ENCODE peak calls at places on chromosomes 2 and 18, in six cellular contexts. W, E, S, C, Q and F are unnamed samples.
A peak's percentile ranks its signal among the peaks of the same experiment; 100 is the strongest.

GRCh38 chr2:86224645-86225355 is 25.5 kb downstream of the MRPL35 start:
- DNase-seq in E (no peak), W (no peak), C (peak; percentile 33), S (no peak), Q (no peak), F (no peak)

GRCh38 chr2:18436408-18437077 is 123.9 kb downstream of the RDH14 start:
- DNase-seq in Q (no peak), S (no peak), W (no peak), C (no peak), E (no peak), F (no peak)

GRCh38 chr2:39796130-39796529 is 17.1 kb upstream of the THUMPD2 start:
- DNase-seq in Q (no peak), W (no peak), E (no peak), C (no peak), S (no peak), F (no peak)

GRCh38 chr18:9994701-9995100 is 80.9 kb downstream of the VAPA start:
- DNase-seq in W (no peak), C (no peak), S (peak; percentile 20), E (no peak), Q (no peak), F (no peak)

GRCh38 chr2:42976400-42976799 is 184.0 kb upstream of the HAAO start:
- DNase-seq in W (no peak), E (no peak), C (no peak), S (no peak), Q (no peak), F (no peak)

GRCh38 chr2:46252891-46253659 is 44.1 kb upstream of the EPAS1 start:
- DNase-seq in Q (no peak), E (no peak), W (no peak), C (no peak), S (no peak), F (no peak)

GRCh38 chr18:6683112-6683876 is 46.2 kb upstream of the ARHGAP28 start:
- DNase-seq in Q (no peak), C (no peak), S (peak; percentile 47), E (no peak), W (no peak), F (no peak)

GRCh38 chr2:121237980-121238665 is 46.9 kb downstream of the TFCP2L1 start:
- DNase-seq in Q (no peak), C (no peak), W (peak; percentile 61), S (no peak), E (no peak), F (no peak)

GRCh38 chr18:9522952-9523351 is 47.6 kb downstream of the RALBP1 start:
- DNase-seq in W (no peak), S (no peak), Q (no peak), C (no peak), E (no peak), F (no peak)

GRCh38 chr18:77250926-77251729 is 1.5 kb downstream of the GALR1 start:
- DNase-seq in S (no peak), E (peak; percentile 54), C (no peak), W (peak; percentile 65), Q (peak; percentile 30), F (no peak)

GRCh38 chr18:68414407-68414806 is 300.5 kb downstream of the TMX3 start:
- DNase-seq in S (no peak), E (no peak), W (no peak), C (no peak), Q (no peak), F (no peak)

GRCh38 chr2:69177063-69177771 is 164.2 kb downstream of the ANTXR1 start:
- DNase-seq in W (peak; percentile 72), S (peak; percentile 63), Q (no peak), C (peak; percentile 72), E (no peak), F (no peak)

GRCh38 chr2:217064234-217065103 is 204.6 kb upstream of the TNP1 start:
- DNase-seq in S (no peak), Q (no peak), W (no peak), C (no peak), E (no peak), F (no peak)

GRCh38 chr18:57561728-57562423 is 24.6 kb downstream of the FECH start:
- DNase-seq in W (no peak), Q (peak; percentile 35), E (no peak), S (no peak), C (no peak), F (peak; percentile 45)

DNA sequence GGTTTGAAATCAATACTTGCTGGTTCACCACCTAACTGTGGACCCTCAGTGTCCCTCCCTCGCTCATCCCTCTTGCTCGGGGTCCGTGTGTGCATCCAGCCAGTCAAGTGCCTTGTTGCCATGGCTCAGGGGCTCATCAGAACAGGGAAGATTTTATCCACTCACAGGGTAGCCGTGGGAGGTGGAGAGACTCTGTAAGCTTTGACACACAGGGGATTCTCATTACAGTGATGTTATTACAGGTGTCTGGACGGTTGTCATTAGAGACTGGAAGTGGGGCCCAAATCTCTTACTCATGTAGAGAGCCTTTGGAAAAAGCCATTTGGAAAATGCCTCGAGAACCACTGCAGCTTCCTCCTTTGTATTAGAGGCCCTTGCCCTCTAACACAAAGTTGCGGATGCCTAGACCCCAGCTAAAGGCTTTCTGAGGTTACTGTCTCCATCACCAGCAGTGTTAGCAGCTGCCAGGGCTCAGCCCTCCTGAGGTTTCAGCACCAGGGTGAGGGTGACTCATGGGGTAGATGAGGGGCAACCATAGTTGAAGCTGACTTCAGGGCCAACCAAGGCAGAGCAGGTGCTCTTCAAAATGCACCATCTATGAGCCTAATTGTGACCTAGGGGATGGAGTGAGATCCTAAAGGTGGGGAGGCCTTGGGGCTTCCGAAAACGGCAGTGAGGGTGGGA is 195.6 kb downstream of the CLIP4 start:
- DNase-seq in S (no peak), C (no peak), E (no peak), W (no peak), Q (no peak), F (no peak)
- TF ChIP-seq CTCF in S (no peak), C (no peak), E (no peak), W (no peak), Q (no peak), F (no peak)

DNA sequence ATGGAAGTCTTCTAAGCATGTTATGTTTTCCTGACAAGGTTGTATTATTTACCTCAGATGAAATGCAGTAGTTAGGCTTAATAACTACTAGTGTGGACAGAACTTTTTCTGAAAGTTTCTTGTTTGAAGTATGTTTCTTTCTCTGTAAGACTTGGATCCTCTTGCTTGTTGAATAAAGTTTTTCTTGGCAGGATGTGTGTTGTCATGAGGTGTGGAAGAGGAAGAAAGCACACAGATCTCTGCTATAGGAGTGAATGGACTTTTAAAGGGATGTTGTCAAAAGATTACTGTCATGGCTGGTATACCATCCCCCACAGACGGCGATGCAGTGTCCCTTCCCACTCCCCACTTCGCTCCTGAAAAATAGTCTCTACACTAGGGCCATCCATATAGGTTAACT is 2.6 kb downstream of the CAB39 start:
- DNase-seq in C (no peak), Q (no peak), W (no peak), S (no peak), E (no peak), F (no peak)
- TF ChIP-seq CTCF in C (no peak), Q (no peak), W (no peak), S (no peak), E (no peak), F (no peak)

DNA sequence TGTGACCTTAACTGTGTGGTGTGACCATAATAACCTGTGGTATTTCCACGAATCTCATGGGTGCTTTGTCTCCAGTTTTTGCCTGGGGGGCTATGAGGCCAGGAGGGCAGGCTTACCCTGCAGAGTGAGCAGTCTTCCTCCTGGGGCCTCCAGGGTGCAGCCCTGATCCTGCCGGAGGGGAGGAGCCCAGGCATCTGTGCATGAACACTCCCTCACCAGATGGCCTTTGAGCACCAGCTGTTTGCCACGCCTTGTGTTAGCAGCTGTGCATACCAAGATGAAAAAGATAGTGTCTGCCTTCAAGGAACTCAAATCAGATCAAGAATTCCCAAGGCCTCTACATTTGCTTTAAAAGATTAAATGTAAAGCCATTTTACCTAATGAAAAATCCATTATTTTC is 75.0 kb upstream of the RBM44 start:
- DNase-seq in S (no peak), W (no peak), C (no peak), E (peak; percentile 67), Q (no peak), F (peak; percentile 22)
- TF ChIP-seq CTCF in S (no peak), W (no peak), C (no peak), E (no peak), Q (no peak), F (no peak)

GRCh38 chr18:7750966-7751365 is 183.8 kb downstream of the PTPRM start:
- DNase-seq in Q (no peak), C (no peak), E (no peak), W (no peak), S (no peak), F (no peak)
- TF ChIP-seq CTCF in Q (no peak), C (no peak), E (no peak), W (no peak), S (no peak), F (no peak)

GRCh38 chr2:235793163-235793752 is 299.4 kb downstream of the AGAP1 start:
- DNase-seq in W (no peak), C (no peak), S (no peak), E (no peak), Q (peak; percentile 22), F (peak; percentile 18)
- TF ChIP-seq CTCF in W (peak; percentile 6), C (peak; percentile 8), S (no peak), E (no peak), Q (no peak), F (peak; percentile 53)

GRCh38 chr2:30447149-30448045 is at the start of gene LCLAT1:
- DNase-seq in E (no peak), C (peak; percentile 84), S (peak; percentile 86), Q (peak; percentile 73), W (peak; percentile 92), F (peak; percentile 69)
- TF ChIP-seq CTCF in E (no peak), C (no peak), S (no peak), Q (no peak), W (no peak), F (no peak)

DNA sequence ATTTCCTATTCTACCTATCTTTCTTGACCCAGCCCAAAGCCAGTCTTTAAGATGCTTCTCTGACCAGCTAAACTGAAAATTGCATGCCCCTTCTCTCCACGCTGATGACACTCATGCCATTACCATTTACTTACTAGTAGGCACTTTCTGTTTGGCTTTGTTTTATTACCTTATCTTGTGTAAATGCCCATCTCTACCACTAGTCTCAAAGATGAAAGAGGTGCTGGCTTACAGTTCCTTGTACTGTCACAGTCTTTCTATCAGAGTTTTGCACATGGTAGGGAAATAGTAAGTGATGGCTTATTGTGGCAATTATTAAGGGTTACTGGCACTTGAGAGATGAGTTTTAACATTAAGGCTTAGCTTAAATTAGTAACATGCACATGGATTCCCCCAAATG is 352.1 kb downstream of the RBM43 start:
- DNase-seq in C (no peak), W (no peak), Q (no peak), S (no peak), E (no peak), F (no peak)
- TF ChIP-seq CTCF in C (no peak), W (no peak), Q (peak; percentile 38), S (no peak), E (no peak), F (peak; percentile 49)

DNA sequence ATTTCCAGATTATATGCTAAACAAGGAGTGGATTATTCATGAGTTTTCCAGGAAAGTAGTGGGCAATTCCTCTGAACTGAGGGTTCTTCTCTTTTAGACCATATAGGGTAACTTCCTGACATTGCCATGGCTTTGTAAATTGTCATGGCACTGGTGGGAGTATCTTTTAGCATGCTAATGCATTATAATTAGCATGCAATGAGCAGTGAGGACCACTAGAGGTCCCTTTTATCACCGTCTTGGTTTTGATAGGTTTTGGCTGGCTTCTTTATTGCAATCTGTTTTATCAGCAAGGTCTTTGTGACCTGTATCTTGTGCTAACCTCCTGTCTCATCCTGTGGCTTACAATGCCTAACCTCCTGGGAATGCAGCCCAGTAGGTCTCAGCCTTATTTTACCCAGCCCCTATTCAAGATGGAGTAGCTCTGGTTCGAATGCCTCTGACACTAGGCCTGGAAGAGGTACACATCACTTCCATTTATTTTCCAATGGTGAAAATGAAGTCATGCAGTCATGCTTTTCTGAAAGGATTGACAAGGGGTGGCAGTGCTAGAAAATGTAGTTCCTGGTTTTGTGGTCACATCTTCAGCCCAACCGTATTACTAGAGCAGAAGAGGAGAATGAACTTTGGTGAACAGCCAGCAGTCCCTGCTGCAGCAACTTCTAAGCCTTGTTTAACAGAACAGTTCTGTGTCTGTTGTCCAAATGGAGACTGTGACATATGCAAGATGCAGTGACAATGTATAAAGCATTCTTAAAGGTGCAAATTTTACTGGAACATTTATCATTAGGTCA is 26.6 kb upstream of the ITGA4 start:
- DNase-seq in S (no peak), E (no peak), C (no peak), Q (no peak), W (no peak), F (no peak)
- TF ChIP-seq CTCF in S (peak; percentile 1), E (no peak), C (peak; percentile 6), Q (peak; percentile 78), W (no peak), F (peak; percentile 52)